ENCODE peak calls at places on chromosomes 6 and 20, in ten cellular contexts. C is activated T-cell treated with anti-CD3 and anti-CD28 coated beads, Interleukin-2, amount 50 U/mL, for 1 hour; T is effector CD4-positive, alpha-beta T cell; D is pancreas; A is cerebellar nuclear complex; K is DMS153; Y is NCI-H1092; F is substantia nigra; N is MV-4-11; L is epithelial cell of esophagus. R is an unnamed sample.

GRCh38 chr20:56422824-56423189 is 10.7 kb downstream of the CASS4 start:
- DNase-seq in C (no peak), T (no peak), D (no peak), A (no peak), K (no peak), Y (no peak), F (no peak), N (no peak), L (no peak), R (no peak)

GRCh38 chr6:11393713-11394627 is 143.6 kb upstream of the TMEM170B start:
- DNase-seq in C (no peak), T (no peak), D (no peak), A (no peak), K (no peak), Y (no peak), F (no peak), N (peak), L (no peak), R (no peak)

GRCh38 chr6:83190596-83190995 is 2.5 kb downstream of the PGM3 start:
- DNase-seq in C (no peak), T (no peak), D (no peak), A (no peak), K (no peak), Y (no peak), F (no peak), N (no peak), L (no peak), R (no peak)

GRCh38 chr6:7939864-7940228 is 29.3 kb upstream of the TXNDC5 start:
- DNase-seq in C (no peak), T (no peak), D (no peak), A (no peak), K (no peak), Y (no peak), F (no peak), N (peak), L (no peak), R (no peak)

GRCh38 chr20:43513298-43514061 is 6.0 kb downstream of the L3MBTL1 start:
- DNase-seq in C (no peak), T (no peak), D (no peak), A (no peak), K (no peak), Y (no peak), F (no peak), N (no peak), L (peak), R (no peak)

GRCh38 chr20:9035129-9035528 is 33.8 kb upstream of the PLCB4 start:
- DNase-seq in C (no peak), T (no peak), D (no peak), A (no peak), K (no peak), Y (no peak), F (no peak), N (peak), L (peak), R (no peak)

GRCh38 chr6:140105857-140106256 is 731.4 kb upstream of the CITED2 start:
- DNase-seq in C (no peak), T (no peak), D (no peak), A (no peak), K (no peak), Y (no peak), F (no peak), N (peak), L (peak), R (no peak)

GRCh38 chr20:38799248-38799647 is 6.2 kb upstream of the PPP1R16B start:
- DNase-seq in C (no peak), T (no peak), D (no peak), A (no peak), K (no peak), Y (no peak), F (no peak), N (peak), L (no peak), R (no peak)

GRCh38 chr6:113540491-113540890 is 316.7 kb upstream of the MARCKS start:
- DNase-seq in C (no peak), T (no peak), D (no peak), A (no peak), K (no peak), Y (no peak), F (no peak), N (no peak), L (peak), R (no peak)

GRCh38 chr20:62651285-62652021 is 9.2 kb downstream of the SLCO4A1 start:
- DNase-seq in C (peak), T (peak), D (peak), A (no peak), K (no peak), Y (peak), F (no peak), N (peak), L (peak), R (peak)

GRCh38 chr20:2692036-2692885 is at the start of gene EBF4:
- DNase-seq in C (peak), T (no peak), D (peak), A (no peak), K (no peak), Y (peak), F (peak), N (no peak), L (peak), R (peak)

GRCh38 chr6:31822038-31822821 is 5.3 kb upstream of the HSPA1B start:
- DNase-seq in C (peak), T (peak), D (peak), A (no peak), K (no peak), Y (no peak), F (peak), N (peak), L (peak), R (peak)

R was measured in prostate gland.